ENCODE peak calls at places on chromosomes 11 and 22, in eight cellular contexts. O is upper lobe of right lung, R is BJ, S is fibroblast of pulmonary artery, M is left ventricle myocardium inferior, U is neural crest cell, I is coronary artery, W is stomach. C is an unnamed sample.

GRCh38 chr22:44419429-44419828 is 78.6 kb downstream of the RTL6 start:
- DNase-seq in O (no peak), R (no peak), S (peak; percentile 16), M (no peak), U (no peak), I (no peak), W (no peak), C (no peak)

GRCh38 chr11:119432484-119433368 is 9.8 kb upstream of the THY1 start:
- DNase-seq in O (no peak), R (peak; percentile 56), S (peak; percentile 58), M (no peak), U (no peak), I (no peak), W (no peak), C (no peak)

GRCh38 chr22:28419916-28420315 is 259.7 kb downstream of the TTC28 start:
- DNase-seq in O (no peak), R (no peak), S (no peak), M (no peak), U (no peak), I (no peak), W (no peak), C (no peak)

GRCh38 chr11:77191823-77192495 is 63.9 kb downstream of the MYO7A start:
- DNase-seq in O (peak; percentile 86), R (no peak), S (peak; percentile 60), M (no peak), U (peak; percentile 68), I (no peak), W (peak; percentile 90), C (no peak)

GRCh38 chr11:3202759-3203158 is 15.9 kb downstream of the MRGPRG start:
- DNase-seq in O (peak; percentile 59), R (no peak), S (no peak), M (peak; percentile 11), U (no peak), I (no peak), W (no peak), C (no peak)

GRCh38 chr11:131859811-131860210 is 489.4 kb downstream of the NTM start:
- DNase-seq in O (no peak), R (peak; percentile 4), S (peak; percentile 79), M (no peak), U (no peak), I (no peak), W (no peak), C (no peak)

GRCh38 chr11:72225411-72225951 is 914 bp downstream of the INPPL1 start:
- DNase-seq in O (no peak), R (no peak), S (no peak), M (no peak), U (no peak), I (no peak), W (no peak), C (peak; percentile 54)

GRCh38 chr11:91163619-91164451 is 941.0 kb upstream of the CHORDC1 start:
- DNase-seq in O (no peak), R (no peak), S (peak; percentile 57), M (no peak), U (no peak), I (no peak), W (no peak), C (no peak)

GRCh38 chr11:8604078-8604723 is 10.2 kb upstream of the STK33 start:
- DNase-seq in O (peak; percentile 77), R (peak; percentile 100), S (peak; percentile 100), M (peak; percentile 32), U (peak; percentile 56), I (no peak), W (peak; percentile 58), C (peak; percentile 75)

GRCh38 chr11:19673924-19674390 is 38.7 kb upstream of the NAV2 start:
- DNase-seq in O (peak; percentile 86), R (no peak), S (peak; percentile 25), M (peak; percentile 83), U (no peak), I (peak; percentile 90), W (no peak), C (no peak)

GRCh38 chr11:1368966-1369365 is 20.8 kb upstream of the BRSK2 start:
- DNase-seq in O (no peak), R (no peak), S (no peak), M (no peak), U (no peak), I (no peak), W (no peak), C (no peak)

GRCh38 chr11:105244157-105244820 is 104.7 kb upstream of the CARD18 start:
- DNase-seq in O (no peak), R (peak; percentile 92), S (peak; percentile 96), M (no peak), U (no peak), I (no peak), W (no peak), C (no peak)

GRCh38 chr22:49724893-49725489 is 102.7 kb downstream of the BRD1 start:
- DNase-seq in O (peak; percentile 79), R (no peak), S (peak; percentile 37), M (peak; percentile 46), U (peak; percentile 83), I (no peak), W (peak; percentile 40), C (peak; percentile 86)
- TF ChIP-seq CTCF in O (peak; percentile 65), R (peak; percentile 59), S (peak; percentile 48), M (peak; percentile 83), U (peak; percentile 82), I (no peak), W (peak; percentile 42), C (peak; percentile 58)

GRCh38 chr22:22697377-22698120 is 53.1 kb downstream of the GGTLC2 start:
- DNase-seq in O (no peak), R (no peak), S (no peak), M (no peak), U (no peak), I (no peak), W (no peak), C (no peak)
- TF ChIP-seq CTCF in O (no peak), R (no peak), S (no peak), M (no peak), U (no peak), I (no peak), W (no peak), C (no peak)

DNA sequence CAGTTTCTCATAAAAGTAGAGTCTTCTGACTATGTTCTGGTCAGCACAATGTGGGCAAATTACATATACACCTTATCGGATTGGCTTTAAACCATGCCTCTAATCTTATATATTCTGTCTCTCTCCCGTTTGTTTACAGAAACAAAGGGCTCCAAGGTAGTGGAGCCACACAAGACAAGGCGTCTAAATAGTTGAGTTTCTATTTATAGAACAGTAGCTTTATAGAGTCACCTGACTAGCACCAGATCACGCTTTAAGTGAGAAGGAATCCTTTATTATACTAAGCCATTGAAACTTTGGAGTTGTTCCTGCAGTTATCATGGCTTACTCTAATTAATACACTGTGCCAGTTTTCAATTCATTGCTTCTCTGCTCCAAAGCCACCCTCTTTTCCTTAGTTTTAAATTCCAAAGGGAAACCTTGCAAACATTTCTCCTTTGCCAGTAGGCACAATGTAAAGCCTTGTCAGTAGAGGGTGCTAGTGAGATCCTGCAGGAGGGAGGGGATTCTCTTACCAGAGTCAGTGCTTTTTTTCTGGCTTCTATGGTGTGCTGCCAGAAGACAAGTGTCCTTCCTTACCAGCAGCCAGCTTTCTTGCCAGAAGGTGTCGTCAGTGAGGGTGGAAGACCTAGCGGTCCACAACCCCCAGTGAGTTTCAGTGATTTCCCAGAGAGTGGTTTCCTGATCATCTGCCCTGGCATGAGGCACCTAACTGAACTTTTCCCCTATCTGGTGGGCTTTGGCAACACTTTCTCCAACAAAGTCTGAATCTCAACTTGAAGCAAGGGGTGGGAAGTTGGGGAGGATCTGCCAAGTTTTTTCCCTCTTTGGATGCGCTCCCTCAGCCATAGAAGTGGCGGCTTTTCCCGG is 71.7 kb downstream of the RAB38 start:
- DNase-seq in O (peak; percentile 64), R (no peak), S (peak; percentile 73), M (no peak), U (peak; percentile 3), I (no peak), W (no peak), C (no peak)
- TF ChIP-seq CTCF in O (peak; percentile 53), R (peak; percentile 61), S (peak; percentile 78), M (peak; percentile 36), U (peak; percentile 66), I (no peak), W (peak; percentile 29), C (peak; percentile 57)

DNA sequence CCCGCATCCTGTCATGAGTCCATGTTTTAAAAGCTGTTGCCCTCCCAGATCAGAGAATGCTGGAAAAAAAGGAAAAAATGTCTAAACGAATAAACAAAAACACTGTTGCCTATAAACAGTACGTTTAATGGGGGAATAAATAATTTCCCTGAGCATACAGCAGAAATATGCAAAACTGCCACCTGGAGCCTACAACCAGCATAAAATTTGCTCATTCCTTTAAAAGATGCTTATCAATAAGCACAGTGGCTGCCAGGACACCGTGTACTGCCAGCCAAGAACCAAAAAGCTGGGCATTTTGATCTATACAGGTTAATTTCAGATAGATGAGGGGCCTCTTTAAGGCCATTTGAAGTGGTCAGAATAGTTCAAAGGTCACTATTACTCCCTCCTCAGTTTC is 5.7 kb upstream of the CPT1A start:
- DNase-seq in O (no peak), R (no peak), S (no peak), M (no peak), U (no peak), I (no peak), W (no peak), C (no peak)
- TF ChIP-seq CTCF in O (no peak), R (no peak), S (no peak), M (no peak), U (no peak), I (no peak), W (no peak), C (no peak)

GRCh38 chr22:46481386-46481785 is 56.0 kb downstream of the CELSR1 start:
- DNase-seq in O (no peak), R (no peak), S (no peak), M (no peak), U (no peak), I (no peak), W (no peak), C (no peak)

GRCh38 chr22:46480396-46480795 is 57.0 kb downstream of the CELSR1 start:
- DNase-seq in O (no peak), R (no peak), S (no peak), M (no peak), U (no peak), I (no peak), W (no peak), C (no peak)

GRCh38 chr22:46482311-46482710 is 55.1 kb downstream of the CELSR1 start:
- DNase-seq in O (no peak), R (no peak), S (no peak), M (no peak), U (no peak), I (no peak), W (no peak), C (no peak)

GRCh38 chr22:46477967-46478635 is 59.3 kb downstream of the CELSR1 start:
- DNase-seq in O (no peak), R (no peak), S (no peak), M (no peak), U (no peak), I (no peak), W (no peak), C (no peak)

GRCh38 chr22:46479046-46479445 is 58.4 kb downstream of the CELSR1 start:
- DNase-seq in O (no peak), R (no peak), S (no peak), M (no peak), U (no peak), I (no peak), W (no peak), C (no peak)
- TF ChIP-seq CTCF in O (no peak), R (no peak), S (no peak), M (no peak), U (no peak), I (no peak), W (no peak), C (no peak)

GRCh38 chr11:30016588-30017363 is at the start of gene KCNA4:
- DNase-seq in O (peak; percentile 68), R (no peak), S (peak; percentile 36), M (peak; percentile 34), U (peak; percentile 46), I (no peak), W (no peak), C (no peak)
- TF ChIP-seq CTCF in O (peak; percentile 26), R (no peak), S (no peak), M (peak; percentile 64), U (peak; percentile 60), I (no peak), W (no peak), C (peak; percentile 19)